ENCODE peak calls at places on chromosome 5, in four cellular contexts. W, B, M and T are unnamed samples.

GRCh38 chr5:154320209-154320608 is 125.6 kb upstream of the SAP30L start:
- DNase-seq in B (no peak), W (no peak), M (no peak), T (no peak)

GRCh38 chr5:179699640-179700298 is 1.0 kb downstream of the CANX start:
- DNase-seq in B (no peak), M (no peak), W (no peak), T (no peak)

GRCh38 chr5:144125163-144125726 is 45.2 kb downstream of the YIPF5 start:
- DNase-seq in W (no peak), M (no peak), B (no peak), T (no peak)

GRCh38 chr5:104952876-104953275 is 1390.3 kb upstream of the NUDT12 start:
- DNase-seq in M (no peak), W (no peak), B (no peak), T (no peak)

GRCh38 chr5:89071101-89071940 is 188.3 kb upstream of the MEF2C start:
- DNase-seq in B (no peak), W (no peak), M (no peak), T (no peak)

GRCh38 chr5:143886621-143887301 is 74.8 kb downstream of the HMHB1 start:
- DNase-seq in M (no peak), W (no peak), B (no peak), T (no peak)

GRCh38 chr5:57551974-57552537 is 69.4 kb upstream of the ACTBL2 start:
- DNase-seq in W (no peak), M (no peak), B (no peak), T (no peak)

GRCh38 chr5:178547052-178547666 is 43.0 kb downstream of the COL23A1 start:
- DNase-seq in B (no peak), W (no peak), M (no peak), T (no peak)

GRCh38 chr5:153640293-153640692 is 149.8 kb downstream of the GRIA1 start:
- DNase-seq in M (no peak), W (no peak), B (no peak), T (no peak)

GRCh38 chr5:44388504-44389409 is 463 bp downstream of the FGF10 start:
- DNase-seq in W (no peak), M (peak; percentile 24), B (peak; percentile 11), T (peak; percentile 28)

GRCh38 chr5:80406980-80407734 is 707 bp upstream of the ZFYVE16 start:
- DNase-seq in W (no peak), B (no peak), M (no peak), T (peak; percentile 9)

GRCh38 chr5:14686517-14686916 is 22.0 kb downstream of the OTULIN start:
- DNase-seq in W (no peak), M (no peak), B (no peak), T (no peak)

GRCh38 chr5:14879985-14880589 is 8.5 kb upstream of the ANKH start:
- DNase-seq in B (no peak), W (no peak), M (no peak), T (no peak)

GRCh38 chr5:146027746-146028145 is 77.6 kb downstream of the PLAC8L1 start:
- DNase-seq in W (no peak), M (peak; percentile 9), B (no peak), T (no peak)

GRCh38 chr5:132457371-132458225 is 33.0 kb downstream of the IRF1 start:
- DNase-seq in W (no peak), B (no peak), M (no peak), T (no peak)

GRCh38 chr5:56269216-56269927 is 36.2 kb upstream of the ANKRD55 start:
- DNase-seq in M (no peak), B (no peak), W (no peak), T (peak; percentile 35)

GRCh38 chr5:96648023-96648422 is 14.2 kb upstream of the CAST start:
- DNase-seq in W (no peak), M (no peak), B (no peak), T (no peak)

GRCh38 chr5:119022017-119022745 is 33.8 kb upstream of the DTWD2 start:
- DNase-seq in M (no peak), B (no peak), W (no peak), T (no peak)

GRCh38 chr5:91797581-91797980 is 414.5 kb upstream of the ARRDC3 start:
- DNase-seq in B (no peak), M (no peak), W (no peak), T (no peak)